ENCODE peak calls at places on chromosomes 7 and 10, in ten cellular contexts. U is GM04504, R is small intestine, J is mesothelial cell of epicardium, F is left ventricle myocardium superior, X is fibroblast of gingiva, Q is SW480, E is AG10803, H is cardiac muscle cell, N is T-helper 1 cell. I is an unnamed sample.
A peak's percentile ranks its signal among the peaks of the same experiment; 100 is the strongest.

GRCh38 chr7:157391036-157391710 is 54.4 kb downstream of the DNAJB6 start:
- DNase-seq in Q (no peak), U (no peak), X (no peak), H (no peak), F (peak; percentile 21), N (no peak), J (no peak), R (no peak), E (peak; percentile 29), I (no peak)

GRCh38 chr10:110634527-110635209 is 9.5 kb upstream of the RBM20 start:
- DNase-seq in E (no peak), Q (peak; percentile 69), R (peak; percentile 58), X (no peak), N (no peak), J (no peak), U (no peak), F (peak; percentile 86), H (no peak), I (no peak)

GRCh38 chr10:7084255-7085005 is 326.4 kb downstream of the SFMBT2 start:
- DNase-seq in H (peak; percentile 33), F (no peak), E (no peak), Q (no peak), U (no peak), N (no peak), X (peak; percentile 12), R (no peak), J (no peak), I (peak; percentile 26)

GRCh38 chr10:30348378-30348776 is 701 bp downstream of the MTPAP start:
- DNase-seq in N (no peak), R (peak; percentile 8), Q (no peak), F (no peak), X (no peak), H (no peak), J (peak; percentile 3), U (no peak), E (no peak), I (no peak)

GRCh38 chr10:119737039-119737663 is 11.3 kb downstream of the INPP5F start:
- DNase-seq in F (no peak), J (no peak), E (no peak), R (no peak), N (no peak), H (no peak), X (no peak), Q (no peak), U (no peak), I (no peak)

GRCh38 chr10:33289776-33290175 is 44.7 kb downstream of the NRP1 start:
- DNase-seq in J (no peak), Q (no peak), E (no peak), N (no peak), H (no peak), X (no peak), U (no peak), R (no peak), F (no peak), I (no peak)

GRCh38 chr10:93790454-93790853 is 32.7 kb downstream of the LGI1 start:
- DNase-seq in J (no peak), F (no peak), Q (no peak), R (no peak), U (no peak), N (no peak), H (no peak), X (no peak), E (no peak), I (no peak)

GRCh38 chr10:131983780-131984179 is 2.1 kb upstream of the BNIP3 start:
- DNase-seq in J (no peak), U (peak; percentile 78), X (peak; percentile 77), R (peak; percentile 5), E (peak; percentile 82), F (no peak), N (no peak), H (no peak), Q (peak; percentile 17), I (no peak)

GRCh38 chr7:66640802-66641525 is 12.3 kb downstream of the KCTD7 start:
- DNase-seq in E (no peak), F (no peak), J (no peak), Q (peak; percentile 50), R (peak; percentile 93), X (no peak), N (no peak), U (no peak), H (no peak), I (peak; percentile 86)

GRCh38 chr10:29068984-29069383 is 219.9 kb upstream of the LYZL1 start:
- DNase-seq in R (no peak), Q (no peak), E (no peak), J (no peak), X (no peak), U (no peak), H (no peak), N (no peak), F (no peak), I (no peak)

GRCh38 chr10:92238586-92239098 is 52.2 kb downstream of the CPEB3 start:
- DNase-seq in R (peak; percentile 84), H (no peak), U (peak; percentile 24), J (no peak), Q (peak; percentile 52), E (peak; percentile 88), X (peak; percentile 44), N (no peak), F (no peak), I (no peak)

GRCh38 chr10:51311232-51311631 is 236.9 kb downstream of the PRKG1 start:
- DNase-seq in E (peak; percentile 43), J (no peak), N (no peak), U (no peak), X (peak; percentile 15), F (no peak), Q (no peak), R (no peak), H (no peak), I (no peak)

GRCh38 chr7:81499262-81500116 is 270.4 kb downstream of the HGF start:
- DNase-seq in E (peak; percentile 80), H (peak; percentile 71), N (no peak), J (no peak), Q (peak; percentile 80), U (peak; percentile 76), X (peak; percentile 87), R (peak; percentile 74), F (no peak), I (peak; percentile 67)

GRCh38 chr10:23516530-23516929 is 77.7 kb downstream of the OTUD1 start:
- DNase-seq in U (no peak), Q (peak; percentile 33), E (peak; percentile 17), X (peak; percentile 37), H (peak; percentile 46), F (no peak), N (no peak), J (no peak), R (no peak), I (no peak)

GRCh38 chr10:2949948-2950354 is 117.4 kb upstream of the PFKP start:
- DNase-seq in X (no peak), J (no peak), F (no peak), Q (peak; percentile 57), R (no peak), E (peak; percentile 53), H (no peak), U (no peak), N (no peak), I (no peak)